ENCODE peak calls at places on chromosomes 1 and 21, in six cellular contexts. B is GM12891, N is K562, M is GM12878, P is HepG2, S is H1. I is an unnamed sample.

GRCh38 chr1:244052011-244052727 is 1.1 kb downstream of the ZBTB18 start:
- DNase-seq in B (no peak), N (no peak), M (no peak), P (no peak), S (peak; percentile 33), I (no peak)

GRCh38 chr1:54372978-54373377 is 33.2 kb downstream of the SSBP3 start:
- DNase-seq in B (peak; percentile 33), N (no peak), M (peak; percentile 55), P (no peak), S (no peak), I (peak; percentile 29)

GRCh38 chr1:224727851-224728250 is 111.7 kb downstream of the CNIH3 start:
- DNase-seq in B (no peak), N (no peak), M (no peak), P (no peak), S (no peak), I (no peak)

GRCh38 chr1:31122779-31123178 is 57.3 kb upstream of the PUM1 start:
- DNase-seq in B (no peak), N (no peak), M (no peak), P (no peak), S (no peak), I (no peak)

GRCh38 chr21:38273745-38274544 is 17.2 kb downstream of the KCNJ15 start:
- DNase-seq in B (no peak), N (no peak), M (no peak), P (no peak), S (no peak), I (no peak)

GRCh38 chr1:222079546-222079945 is 337.7 kb upstream of the DUSP10 start:
- DNase-seq in B (no peak), N (no peak), M (no peak), P (no peak), S (no peak), I (no peak)

GRCh38 chr1:165068716-165069115 is 287.8 kb downstream of the LMX1A start:
- DNase-seq in B (no peak), N (no peak), M (no peak), P (no peak), S (no peak), I (no peak)

GRCh38 chr1:198449727-198450433 is 90.6 kb downstream of the ATP6V1G3 start:
- DNase-seq in B (no peak), N (no peak), M (no peak), P (no peak), S (no peak), I (no peak)

GRCh38 chr21:36350282-36350910 is 30.4 kb downstream of the MORC3 start:
- DNase-seq in B (no peak), N (no peak), M (no peak), P (no peak), S (no peak), I (no peak)

GRCh38 chr1:110340207-110340468 is 961 bp downstream of the RBM15 start:
- DNase-seq in B (no peak), N (no peak), M (no peak), P (no peak), S (no peak), I (no peak)

GRCh38 chr1:160080381-160081100 is 797 bp upstream of the KCNJ9 start:
- DNase-seq in B (no peak), N (no peak), M (no peak), P (no peak), S (no peak), I (no peak)

GRCh38 chr1:26536521-26536920 is 7.0 kb downstream of the RPS6KA1 start:
- DNase-seq in B (no peak), N (no peak), M (no peak), P (no peak), S (no peak), I (peak; percentile 2)

GRCh38 chr1:219660666-219661463 is 48.0 kb upstream of the ZC3H11B start:
- DNase-seq in B (no peak), N (peak; percentile 91), M (peak; percentile 27), P (no peak), S (peak; percentile 91), I (peak; percentile 14)

GRCh38 chr21:40936151-40936550 is 89.2 kb upstream of the DSCAM start:
- DNase-seq in B (no peak), N (no peak), M (no peak), P (no peak), S (no peak), I (no peak)

GRCh38 chr1:217534566-217534965 is 96.3 kb downstream of the GPATCH2 start:
- DNase-seq in B (no peak), N (no peak), M (no peak), P (no peak), S (no peak), I (no peak)

GRCh38 chr1:43632135-43632670 is 17.7 kb upstream of the KDM4A start:
- DNase-seq in B (no peak), N (no peak), M (no peak), P (peak; percentile 44), S (no peak), I (no peak)

GRCh38 chr1:240501115-240501514 is 110.8 kb downstream of the GREM2 start:
- DNase-seq in B (no peak), N (no peak), M (no peak), P (no peak), S (no peak), I (no peak)

GRCh38 chr1:59178339-59178744 is 118.6 kb upstream of the FGGY start:
- DNase-seq in B (no peak), N (no peak), M (no peak), P (no peak), S (no peak), I (no peak)

GRCh38 chr1:226107471-226108460 is 45.2 kb downstream of the H3-3A start:
- DNase-seq in B (no peak), N (peak; percentile 61), M (no peak), P (no peak), S (no peak), I (no peak)

GRCh38 chr1:18293291-18293690 is 185.7 kb downstream of the IGSF21 start:
- DNase-seq in B (no peak), N (no peak), M (no peak), P (no peak), S (no peak), I (no peak)

GRCh38 chr1:181583598-181583997 is 100.3 kb downstream of the CACNA1E start:
- DNase-seq in B (no peak), N (no peak), M (no peak), P (peak; percentile 6), S (peak; percentile 61), I (no peak)

GRCh38 chr1:5711079-5711478 is 281.1 kb downstream of the NPHP4 start:
- DNase-seq in B (no peak), N (no peak), M (no peak), P (no peak), S (no peak), I (no peak)

GRCh38 chr1:43750083-43750482 is 42.7 kb downstream of the ST3GAL3 start:
- DNase-seq in B (no peak), N (no peak), M (no peak), P (no peak), S (no peak), I (no peak)

GRCh38 chr1:223299553-223299952 is 64.4 kb downstream of the SUSD4 start:
- DNase-seq in B (no peak), N (no peak), M (no peak), P (no peak), S (no peak), I (no peak)

GRCh38 chr1:38000529-38001453 is 4.5 kb downstream of the FHL3 start:
- DNase-seq in B (no peak), N (peak; percentile 61), M (no peak), P (peak; percentile 56), S (peak; percentile 56), I (no peak)
- TF ChIP-seq POLR2A in B (no peak), N (no peak), M (no peak), P (peak; percentile 22), S (peak; percentile 23), I (no peak)

DNA sequence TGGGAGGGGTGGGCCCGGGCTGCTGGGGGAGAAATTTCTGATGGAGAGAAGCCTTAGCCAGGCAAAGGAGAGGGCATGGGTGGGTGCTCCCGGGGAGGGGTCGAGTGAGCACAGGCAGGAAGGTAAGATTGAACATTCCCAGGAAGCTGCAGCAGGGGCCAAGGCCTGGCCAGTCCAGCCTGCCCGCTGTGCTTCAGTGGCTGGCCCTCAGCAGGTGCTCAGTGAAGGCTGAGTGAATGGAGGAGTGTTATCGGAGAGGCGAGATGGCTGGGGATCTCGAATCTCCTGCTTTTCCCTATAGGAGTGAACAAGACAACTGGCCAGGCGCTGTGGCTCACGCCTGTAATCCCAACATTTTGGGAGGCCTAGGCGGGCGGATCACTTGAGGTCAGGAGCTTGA is 20.9 kb downstream of the SPSB1 start:
- DNase-seq in B (no peak), N (no peak), M (no peak), P (no peak), S (no peak), I (no peak)
- TF ChIP-seq TAF1 in B (no peak), N (no peak), M (no peak), P (no peak), S (no peak), I (no peak)

DNA sequence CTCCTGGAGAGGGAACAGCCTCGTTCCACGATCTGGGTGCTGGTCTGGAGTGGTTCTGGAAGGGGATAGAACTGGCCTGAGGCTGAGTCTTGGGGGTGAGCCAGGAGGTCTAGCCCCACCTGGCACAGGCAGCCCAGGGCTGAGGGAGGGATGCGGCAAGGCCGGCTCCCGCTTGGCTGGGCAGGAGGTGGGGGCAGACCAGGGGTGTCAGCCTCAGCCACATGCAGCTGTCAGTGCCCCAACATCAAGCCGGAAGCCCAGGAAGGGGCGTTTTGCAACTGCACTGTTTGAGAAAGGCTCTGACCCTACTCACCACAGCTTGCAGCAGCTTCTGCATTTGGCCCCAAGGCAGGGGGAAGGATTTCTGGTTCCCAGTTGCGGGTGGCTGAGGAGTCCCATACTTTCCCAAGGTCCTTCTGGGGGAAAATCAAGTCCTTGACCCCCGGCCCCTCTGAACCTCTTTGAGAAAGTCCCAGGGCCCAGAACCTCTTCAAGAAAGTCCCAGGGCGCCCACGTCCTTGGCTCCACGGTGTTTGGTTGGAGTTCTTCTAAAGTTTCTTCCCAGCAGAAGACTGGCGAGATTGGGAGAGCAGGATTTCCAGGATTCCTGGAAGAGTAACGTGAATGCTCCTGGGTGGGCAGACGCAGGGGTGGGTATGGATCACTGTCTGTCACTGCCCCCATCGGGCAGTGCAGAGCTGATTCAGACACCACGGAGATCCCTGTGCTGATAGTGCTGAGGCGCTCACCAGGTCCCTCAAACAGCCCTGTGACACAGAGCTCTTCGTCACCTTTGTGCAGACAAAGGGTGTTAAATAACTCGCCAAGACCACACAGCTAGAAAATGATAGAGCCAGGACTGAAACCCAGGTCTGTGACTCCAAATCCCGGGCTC is 2.2 kb downstream of the EFHD2 start:
- DNase-seq in B (peak; percentile 74), N (peak; percentile 55), M (no peak), P (no peak), S (no peak), I (peak; percentile 75)
- TF ChIP-seq POLR2AphosphoS5 in B (no peak), N (no peak), M (no peak), P (no peak), S (no peak), I (no peak)

DNA sequence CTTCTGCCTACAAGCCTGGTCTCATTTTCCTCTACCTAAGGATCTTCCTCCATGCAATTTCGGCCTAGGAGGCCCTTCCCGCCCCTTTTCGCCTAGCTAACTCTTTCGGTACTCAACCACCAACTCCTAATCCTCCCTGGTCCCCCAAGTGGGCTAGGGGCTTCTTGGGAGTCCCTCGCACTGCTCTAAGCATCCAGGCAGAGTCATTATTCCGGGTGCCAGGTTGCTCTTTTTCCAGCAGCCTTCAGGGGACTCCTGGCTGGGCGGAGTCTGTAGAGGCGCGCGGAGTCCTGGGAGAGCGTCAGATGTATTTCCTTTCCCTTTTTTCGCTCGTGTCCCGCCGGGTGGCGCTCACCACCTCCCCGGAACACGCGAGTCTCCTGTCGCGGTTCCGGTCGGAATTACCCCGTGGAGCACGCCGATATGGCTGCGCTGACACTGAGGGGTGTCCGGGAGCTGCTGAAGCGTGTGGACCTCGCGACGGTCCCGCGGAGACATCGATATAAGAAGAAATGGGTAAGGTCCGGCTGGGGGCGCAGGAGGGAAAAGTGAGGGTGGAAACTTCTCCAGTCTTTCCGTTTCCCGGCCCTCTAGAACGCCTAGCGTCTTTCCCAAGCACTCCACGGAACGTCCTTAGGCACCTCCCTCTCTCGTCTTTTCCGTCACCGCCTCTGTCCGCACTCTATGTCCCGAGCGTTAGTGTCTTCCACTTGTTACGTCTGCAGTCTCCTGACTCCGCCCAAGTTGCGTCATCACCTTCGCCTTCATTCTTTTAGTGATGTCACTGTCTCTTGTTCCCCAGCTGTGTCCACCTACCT is at the start of gene NSUN4:
- DNase-seq in B (peak; percentile 60), N (peak; percentile 98), M (peak; percentile 69), P (peak; percentile 85), S (peak; percentile 79), I (peak; percentile 78)
- TF ChIP-seq POLR2A in B (peak; percentile 71), N (peak; percentile 98), M (peak; percentile 90), P (peak; percentile 81), S (peak; percentile 69), I (peak; percentile 88)

I was measured in GM12892.